ENCODE peak calls at places on chromosomes 4 and X, in ten cellular contexts. Y is NCI-H1092; J is activated T-cell treated with anti-CD3 and anti-CD28 coated beads, Interleukin-2, amount 50 U/mL, for 4 hours; L is PC-9; I is AG08396; C is EL; N is ELF-1; F is CD8-positive, alpha-beta memory T cell; E is T follicular helper cell; Q is HT1080. B is an unnamed sample.
A peak's percentile ranks its signal among the peaks of the same experiment; 100 is the strongest.

GRCh38 chr4:77028241-77028640 is 47.5 kb downstream of the CCNI start:
- DNase-seq in Y (no peak), J (no peak), L (no peak), I (no peak), C (no peak), N (no peak), F (no peak), E (no peak), Q (no peak), B (no peak)

GRCh38 chrX:107970073-107970472 is 12.1 kb downstream of the TEX13B start:
- DNase-seq in Y (no peak), J (no peak), L (no peak), I (no peak), C (no peak), N (peak; percentile 15), F (no peak), E (no peak), Q (no peak), B (peak; percentile 9)

GRCh38 chr4:173917255-173917960 is 366.1 kb downstream of the FBXO8 start:
- DNase-seq in Y (no peak), J (no peak), L (no peak), I (peak; percentile 16), C (no peak), N (no peak), F (no peak), E (no peak), Q (peak; percentile 40), B (peak; percentile 37)

GRCh38 chr4:173217727-173218126 is 49.1 kb downstream of the GALNT7 start:
- DNase-seq in Y (no peak), J (no peak), L (peak; percentile 79), I (no peak), C (peak; percentile 38), N (no peak), F (no peak), E (no peak), Q (peak; percentile 62), B (peak; percentile 78)

GRCh38 chr4:112509243-112510190 is 6.5 kb downstream of the NEUROG2 start:
- DNase-seq in Y (peak; percentile 68), J (no peak), L (no peak), I (no peak), C (peak; percentile 45), N (peak; percentile 42), F (no peak), E (no peak), Q (no peak), B (no peak)

GRCh38 chrX:34656467-34656841 is 631 bp downstream of the TMEM47 start:
- DNase-seq in Y (no peak), J (no peak), L (no peak), I (no peak), C (peak; percentile 8), N (no peak), F (no peak), E (no peak), Q (no peak), B (peak; percentile 15)

GRCh38 chrX:130264573-130264972 is 4.1 kb downstream of the ZNF280C start:
- DNase-seq in Y (no peak), J (no peak), L (no peak), I (no peak), C (no peak), N (no peak), F (no peak), E (no peak), Q (no peak), B (no peak)

GRCh38 chrX:71603618-71604017 is 14.7 kb downstream of the CXCR3 start:
- DNase-seq in Y (no peak), J (no peak), L (no peak), I (no peak), C (no peak), N (no peak), F (no peak), E (no peak), Q (no peak), B (peak; percentile 26)

GRCh38 chr4:55143858-55144257 is 18.5 kb upstream of the KDR start:
- DNase-seq in Y (no peak), J (no peak), L (peak; percentile 37), I (no peak), C (no peak), N (no peak), F (no peak), E (no peak), Q (no peak), B (no peak)

GRCh38 chrX:152904151-152905080 is 6.5 kb downstream of the ZNF185 start:
- DNase-seq in Y (peak; percentile 19), J (peak; percentile 27), L (no peak), I (peak; percentile 84), C (peak; percentile 69), N (peak; percentile 90), F (peak; percentile 33), E (peak; percentile 25), Q (peak; percentile 64), B (peak; percentile 29)

GRCh38 chrX:139008185-139008584 is 296.7 kb upstream of the FGF13 start:
- DNase-seq in Y (no peak), J (no peak), L (no peak), I (no peak), C (no peak), N (peak; percentile 69), F (no peak), E (no peak), Q (no peak), B (no peak)

GRCh38 chr4:55409468-55410171 is 13.9 kb downstream of the TMEM165 start:
- DNase-seq in Y (no peak), J (no peak), L (no peak), I (no peak), C (peak; percentile 41), N (peak; percentile 43), F (no peak), E (no peak), Q (no peak), B (peak; percentile 86)

GRCh38 chr4:37890501-37891220 is at the start of gene TBC1D1:
- DNase-seq in Y (peak; percentile 22), J (peak; percentile 42), L (no peak), I (peak; percentile 39), C (peak; percentile 41), N (peak; percentile 18), F (peak; percentile 29), E (peak; percentile 17), Q (peak; percentile 59), B (peak; percentile 39)

GRCh38 chrX:129522184-129523059 is 868 bp downstream of the SMARCA1 start:
- DNase-seq in Y (peak; percentile 73), J (no peak), L (peak; percentile 79), I (peak; percentile 65), C (peak; percentile 77), N (peak; percentile 53), F (no peak), E (no peak), Q (peak; percentile 65), B (peak; percentile 67)

GRCh38 chr4:76364763-76365162 is 56.2 kb downstream of the CCDC158 start:
- DNase-seq in Y (no peak), J (no peak), L (no peak), I (no peak), C (no peak), N (no peak), F (no peak), E (no peak), Q (no peak), B (no peak)

GRCh38 chr4:95889662-95890061 is 49.8 kb downstream of the PDHA2 start:
- DNase-seq in Y (no peak), J (no peak), L (no peak), I (no peak), C (no peak), N (peak; percentile 32), F (no peak), E (no peak), Q (peak; percentile 53), B (peak; percentile 42)

GRCh38 chr4:173001571-173001970 is 167.0 kb upstream of the GALNT7 start:
- DNase-seq in Y (no peak), J (no peak), L (peak; percentile 69), I (no peak), C (peak; percentile 43), N (no peak), F (no peak), E (no peak), Q (peak; percentile 72), B (peak; percentile 82)

GRCh38 chrX:152632445-152633097 is 5.1 kb upstream of the GABRQ start:
- DNase-seq in Y (peak; percentile 33), J (peak; percentile 11), L (peak; percentile 49), I (peak; percentile 47), C (peak; percentile 32), N (peak; percentile 52), F (peak; percentile 2), E (no peak), Q (peak; percentile 20), B (peak; percentile 18)

GRCh38 chrX:124736553-124737240 is 390.3 kb downstream of the SH2D1A start:
- DNase-seq in Y (no peak), J (peak; percentile 35), L (no peak), I (no peak), C (no peak), N (peak; percentile 83), F (peak; percentile 73), E (peak; percentile 45), Q (no peak), B (no peak)

GRCh38 chr4:173417833-173418232 is 18.9 kb upstream of the SCRG1 start:
- DNase-seq in Y (no peak), J (no peak), L (peak; percentile 58), I (no peak), C (no peak), N (no peak), F (no peak), E (no peak), Q (no peak), B (no peak)

GRCh38 chr4:62087706-62088105 is 887.6 kb downstream of the ADGRL3 start:
- DNase-seq in Y (no peak), J (no peak), L (no peak), I (no peak), C (no peak), N (no peak), F (no peak), E (no peak), Q (no peak), B (no peak)

GRCh38 chrX:143455045-143455444 is 62.2 kb downstream of the SPANXN3 start:
- DNase-seq in Y (peak; percentile 7), J (no peak), L (no peak), I (no peak), C (no peak), N (no peak), F (no peak), E (no peak), Q (no peak), B (peak; percentile 63)

GRCh38 chr4:186727977-186728519 is 4.4 kb upstream of the FAT1 start:
- DNase-seq in Y (no peak), J (no peak), L (peak; percentile 49), I (peak; percentile 26), C (peak; percentile 68), N (peak; percentile 91), F (no peak), E (no peak), Q (peak; percentile 18), B (peak; percentile 38)

GRCh38 chrX:20265726-20266681 is 705 bp downstream of the RPS6KA3 start:
- DNase-seq in Y (no peak), J (peak; percentile 16), L (no peak), I (no peak), C (no peak), N (peak; percentile 54), F (peak; percentile 30), E (no peak), Q (peak; percentile 34), B (peak; percentile 3)

GRCh38 chr4:20044502-20044911 is 207.2 kb upstream of the SLIT2 start:
- DNase-seq in Y (no peak), J (no peak), L (no peak), I (no peak), C (peak; percentile 48), N (no peak), F (no peak), E (no peak), Q (no peak), B (no peak)

B was measured in LHCN-M2.